ENCODE peak calls at places on chromosomes 5 and 9, in seven cellular contexts. J, X, R, M, A, E and L are unnamed samples.

GRCh38 chr5:133273661-133274596 is 222.1 kb downstream of the HSPA4 start:
- DNase-seq in X (no peak), J (peak; percentile 12), E (no peak), M (no peak), R (peak; percentile 47), A (no peak), L (peak; percentile 50)

GRCh38 chr5:170104299-170104698 is 1.4 kb upstream of the FOXI1 start:
- DNase-seq in R (no peak), J (no peak), M (no peak), X (no peak), E (no peak), A (no peak), L (no peak)

GRCh38 chr9:15513335-15513734 is 2.6 kb upstream of the PSIP1 start:
- DNase-seq in M (peak; percentile 36), R (peak; percentile 36), J (peak; percentile 12), A (peak; percentile 10), E (peak; percentile 57), X (no peak), L (peak; percentile 37)

GRCh38 chr9:106621299-106621920 is 241.6 kb upstream of the ZNF462 start:
- DNase-seq in E (no peak), J (no peak), M (no peak), X (no peak), R (no peak), A (peak; percentile 44), L (no peak)

GRCh38 chr5:124871299-124871698 is 124.9 kb upstream of the ZNF608 start:
- DNase-seq in M (no peak), J (no peak), X (no peak), E (no peak), R (peak; percentile 35), A (no peak), L (peak; percentile 25)

GRCh38 chr9:133277467-133277866 is 2.5 kb upstream of the ABO start:
- DNase-seq in A (no peak), E (no peak), X (no peak), J (no peak), M (no peak), R (no peak), L (no peak)

GRCh38 chr9:21836437-21837161 is 34.2 kb downstream of the MTAP start:
- DNase-seq in M (no peak), R (peak; percentile 99), E (no peak), A (no peak), X (no peak), J (peak; percentile 99), L (peak; percentile 99)

GRCh38 chr5:92963801-92964200 is 617.2 kb downstream of the NR2F1-AS1 start:
- DNase-seq in X (no peak), R (no peak), E (no peak), A (no peak), J (no peak), M (no peak), L (no peak)

GRCh38 chr5:18305288-18305899 is 671.1 kb downstream of the TAF11L14 start:
- DNase-seq in M (no peak), J (peak; percentile 44), E (peak; percentile 44), A (peak; percentile 51), R (peak; percentile 39), X (no peak), L (peak; percentile 8)

GRCh38 chr9:84860423-84861115 is 191.0 kb downstream of the NTRK2 start:
- DNase-seq in A (no peak), E (no peak), R (no peak), M (no peak), X (no peak), J (no peak), L (no peak)

GRCh38 chr5:98735806-98736507 is 37.5 kb upstream of the RGMB start:
- DNase-seq in J (no peak), A (no peak), E (no peak), M (no peak), R (peak; percentile 71), X (no peak), L (peak; percentile 40)

GRCh38 chr9:126296687-126297086 is 29.9 kb upstream of the MVB12B start:
- DNase-seq in A (no peak), X (no peak), J (no peak), E (no peak), M (no peak), R (no peak), L (no peak)